ENCODE peak calls at places on chromosomes 2 and 18, in six cellular contexts. One of them, this sample, is unnamed.

GRCh38 chr2:232416521-232417470 is 10.2 kb downstream of the ALPG start:
- DNase-seq in NCI-H524 treated with DMSO at 0.1 percent for 48 hours: no peak
- DNase-seq in H7: peak
- DNase-seq in stimulated activated CD4-positive, alpha-beta T cell treated with anti-CD3 and anti-CD28 coated beads, Interleukin-2, amount 100 ng/mL, for 4 hours: no peak
- DNase-seq in right atrium auricular region: no peak
- DNase-seq in NCI-H2081: no peak
- DNase-seq in this sample: no peak

GRCh38 chr2:121257476-121257831 is 27.5 kb downstream of the TFCP2L1 start:
- DNase-seq in right atrium auricular region: no peak
- DNase-seq in NCI-H524 treated with DMSO at 0.1 percent for 48 hours: no peak
- DNase-seq in stimulated activated CD4-positive, alpha-beta T cell treated with anti-CD3 and anti-CD28 coated beads, Interleukin-2, amount 100 ng/mL, for 4 hours: no peak
- DNase-seq in H7: no peak
- DNase-seq in NCI-H2081: no peak
- DNase-seq in this sample: no peak

GRCh38 chr2:26528186-26528585 is 50.3 kb upstream of the OTOF start:
- DNase-seq in NCI-H2081: no peak
- DNase-seq in H7: no peak
- DNase-seq in NCI-H524 treated with DMSO at 0.1 percent for 48 hours: no peak
- DNase-seq in stimulated activated CD4-positive, alpha-beta T cell treated with anti-CD3 and anti-CD28 coated beads, Interleukin-2, amount 100 ng/mL, for 4 hours: no peak
- DNase-seq in right atrium auricular region: no peak
- DNase-seq in this sample: no peak

GRCh38 chr2:37191747-37192146 is 3.3 kb upstream of the SULT6B1 start:
- DNase-seq in NCI-H524 treated with DMSO at 0.1 percent for 48 hours: no peak
- DNase-seq in right atrium auricular region: no peak
- DNase-seq in NCI-H2081: no peak
- DNase-seq in stimulated activated CD4-positive, alpha-beta T cell treated with anti-CD3 and anti-CD28 coated beads, Interleukin-2, amount 100 ng/mL, for 4 hours: no peak
- DNase-seq in H7: peak
- DNase-seq in this sample: no peak

GRCh38 chr2:74516070-74516633 is 1.9 kb downstream of the TLX2 start:
- DNase-seq in NCI-H524 treated with DMSO at 0.1 percent for 48 hours: no peak
- DNase-seq in stimulated activated CD4-positive, alpha-beta T cell treated with anti-CD3 and anti-CD28 coated beads, Interleukin-2, amount 100 ng/mL, for 4 hours: peak
- DNase-seq in NCI-H2081: no peak
- DNase-seq in right atrium auricular region: no peak
- DNase-seq in H7: peak
- DNase-seq in this sample: peak

GRCh38 chr2:151665959-151666358 is 68.3 kb downstream of the NEB start:
- DNase-seq in right atrium auricular region: no peak
- DNase-seq in H7: no peak
- DNase-seq in NCI-H2081: no peak
- DNase-seq in NCI-H524 treated with DMSO at 0.1 percent for 48 hours: no peak
- DNase-seq in stimulated activated CD4-positive, alpha-beta T cell treated with anti-CD3 and anti-CD28 coated beads, Interleukin-2, amount 100 ng/mL, for 4 hours: no peak
- DNase-seq in this sample: no peak

GRCh38 chr18:50410008-50410407 is 35.2 kb downstream of the SKA1 start:
- DNase-seq in stimulated activated CD4-positive, alpha-beta T cell treated with anti-CD3 and anti-CD28 coated beads, Interleukin-2, amount 100 ng/mL, for 4 hours: no peak
- DNase-seq in right atrium auricular region: no peak
- DNase-seq in H7: no peak
- DNase-seq in NCI-H524 treated with DMSO at 0.1 percent for 48 hours: no peak
- DNase-seq in NCI-H2081: no peak
- DNase-seq in this sample: peak

GRCh38 chr2:151051584-151052220 is 210.0 kb downstream of the RBM43 start:
- DNase-seq in stimulated activated CD4-positive, alpha-beta T cell treated with anti-CD3 and anti-CD28 coated beads, Interleukin-2, amount 100 ng/mL, for 4 hours: no peak
- DNase-seq in right atrium auricular region: no peak
- DNase-seq in NCI-H524 treated with DMSO at 0.1 percent for 48 hours: no peak
- DNase-seq in H7: peak
- DNase-seq in NCI-H2081: peak
- DNase-seq in this sample: peak

GRCh38 chr2:174615951-174616436 is 18.4 kb upstream of the WIPF1 start:
- DNase-seq in NCI-H2081: no peak
- DNase-seq in stimulated activated CD4-positive, alpha-beta T cell treated with anti-CD3 and anti-CD28 coated beads, Interleukin-2, amount 100 ng/mL, for 4 hours: no peak
- DNase-seq in right atrium auricular region: no peak
- DNase-seq in NCI-H524 treated with DMSO at 0.1 percent for 48 hours: no peak
- DNase-seq in H7: no peak
- DNase-seq in this sample: no peak

GRCh38 chr2:25178976-25179375 is 10.6 kb upstream of the POMC start:
- DNase-seq in NCI-H2081: no peak
- DNase-seq in stimulated activated CD4-positive, alpha-beta T cell treated with anti-CD3 and anti-CD28 coated beads, Interleukin-2, amount 100 ng/mL, for 4 hours: no peak
- DNase-seq in NCI-H524 treated with DMSO at 0.1 percent for 48 hours: no peak
- DNase-seq in H7: peak
- DNase-seq in right atrium auricular region: no peak
- DNase-seq in this sample: no peak

GRCh38 chr2:62654423-62654791 is 51.1 kb upstream of the EHBP1 start:
- DNase-seq in stimulated activated CD4-positive, alpha-beta T cell treated with anti-CD3 and anti-CD28 coated beads, Interleukin-2, amount 100 ng/mL, for 4 hours: no peak
- DNase-seq in right atrium auricular region: no peak
- DNase-seq in NCI-H2081: no peak
- DNase-seq in H7: no peak
- DNase-seq in NCI-H524 treated with DMSO at 0.1 percent for 48 hours: no peak
- DNase-seq in this sample: no peak

GRCh38 chr2:134465706-134466105 is 211.8 kb downstream of the MGAT5 start:
- DNase-seq in stimulated activated CD4-positive, alpha-beta T cell treated with anti-CD3 and anti-CD28 coated beads, Interleukin-2, amount 100 ng/mL, for 4 hours: no peak
- DNase-seq in H7: no peak
- DNase-seq in NCI-H524 treated with DMSO at 0.1 percent for 48 hours: no peak
- DNase-seq in right atrium auricular region: peak
- DNase-seq in NCI-H2081: no peak
- DNase-seq in this sample: no peak

GRCh38 chr2:129189617-129190016 is 789.8 kb upstream of the RAB6C start:
- DNase-seq in H7: peak
- DNase-seq in stimulated activated CD4-positive, alpha-beta T cell treated with anti-CD3 and anti-CD28 coated beads, Interleukin-2, amount 100 ng/mL, for 4 hours: no peak
- DNase-seq in NCI-H524 treated with DMSO at 0.1 percent for 48 hours: no peak
- DNase-seq in right atrium auricular region: no peak
- DNase-seq in NCI-H2081: no peak
- DNase-seq in this sample: peak

GRCh38 chr2:232449964-232450363 is 6.0 kb upstream of the ALPI start:
- DNase-seq in NCI-H2081: no peak
- DNase-seq in right atrium auricular region: no peak
- DNase-seq in H7: peak
- DNase-seq in NCI-H524 treated with DMSO at 0.1 percent for 48 hours: no peak
- DNase-seq in stimulated activated CD4-positive, alpha-beta T cell treated with anti-CD3 and anti-CD28 coated beads, Interleukin-2, amount 100 ng/mL, for 4 hours: no peak
- DNase-seq in this sample: peak

GRCh38 chr2:111030271-111030891 is 90.3 kb upstream of the BCL2L11 start:
- DNase-seq in NCI-H2081: no peak
- DNase-seq in stimulated activated CD4-positive, alpha-beta T cell treated with anti-CD3 and anti-CD28 coated beads, Interleukin-2, amount 100 ng/mL, for 4 hours: no peak
- DNase-seq in NCI-H524 treated with DMSO at 0.1 percent for 48 hours: no peak
- DNase-seq in right atrium auricular region: peak
- DNase-seq in H7: peak
- DNase-seq in this sample: no peak

GRCh38 chr2:48203668-48204067 is 297.4 kb upstream of the FBXO11 start:
- DNase-seq in right atrium auricular region: no peak
- DNase-seq in NCI-H524 treated with DMSO at 0.1 percent for 48 hours: no peak
- DNase-seq in H7: no peak
- DNase-seq in NCI-H2081: no peak
- DNase-seq in stimulated activated CD4-positive, alpha-beta T cell treated with anti-CD3 and anti-CD28 coated beads, Interleukin-2, amount 100 ng/mL, for 4 hours: no peak
- DNase-seq in this sample: no peak

GRCh38 chr2:69375494-69376353 is 11.3 kb downstream of the GFPT1 start:
- DNase-seq in H7: peak
- DNase-seq in right atrium auricular region: no peak
- DNase-seq in NCI-H2081: peak
- DNase-seq in stimulated activated CD4-positive, alpha-beta T cell treated with anti-CD3 and anti-CD28 coated beads, Interleukin-2, amount 100 ng/mL, for 4 hours: no peak
- DNase-seq in NCI-H524 treated with DMSO at 0.1 percent for 48 hours: no peak
- DNase-seq in this sample: peak

GRCh38 chr18:50902797-50903196 is 23.9 kb downstream of the ME2 start:
- DNase-seq in H7: no peak
- DNase-seq in stimulated activated CD4-positive, alpha-beta T cell treated with anti-CD3 and anti-CD28 coated beads, Interleukin-2, amount 100 ng/mL, for 4 hours: no peak
- DNase-seq in NCI-H2081: no peak
- DNase-seq in NCI-H524 treated with DMSO at 0.1 percent for 48 hours: no peak
- DNase-seq in right atrium auricular region: no peak
- DNase-seq in this sample: no peak

GRCh38 chr18:79934311-79935097 is 16.9 kb downstream of the SLC66A2 start:
- DNase-seq in right atrium auricular region: no peak
- DNase-seq in stimulated activated CD4-positive, alpha-beta T cell treated with anti-CD3 and anti-CD28 coated beads, Interleukin-2, amount 100 ng/mL, for 4 hours: no peak
- DNase-seq in NCI-H524 treated with DMSO at 0.1 percent for 48 hours: no peak
- DNase-seq in H7: no peak
- DNase-seq in NCI-H2081: no peak
- DNase-seq in this sample: no peak

GRCh38 chr18:71398530-71398929 is 1109.7 kb downstream of the SOCS6 start:
- DNase-seq in NCI-H2081: peak
- DNase-seq in H7: peak
- DNase-seq in stimulated activated CD4-positive, alpha-beta T cell treated with anti-CD3 and anti-CD28 coated beads, Interleukin-2, amount 100 ng/mL, for 4 hours: no peak
- DNase-seq in right atrium auricular region: no peak
- DNase-seq in NCI-H524 treated with DMSO at 0.1 percent for 48 hours: no peak
- DNase-seq in this sample: peak

GRCh38 chr2:241275504-241275903 is 40.0 kb downstream of the HDLBP start:
- DNase-seq in stimulated activated CD4-positive, alpha-beta T cell treated with anti-CD3 and anti-CD28 coated beads, Interleukin-2, amount 100 ng/mL, for 4 hours: no peak
- DNase-seq in NCI-H524 treated with DMSO at 0.1 percent for 48 hours: no peak
- DNase-seq in NCI-H2081: no peak
- DNase-seq in right atrium auricular region: no peak
- DNase-seq in H7: no peak
- DNase-seq in this sample: no peak

GRCh38 chr2:45459860-45460259 is 151.2 kb downstream of the SRBD1 start:
- DNase-seq in right atrium auricular region: no peak
- DNase-seq in stimulated activated CD4-positive, alpha-beta T cell treated with anti-CD3 and anti-CD28 coated beads, Interleukin-2, amount 100 ng/mL, for 4 hours: no peak
- DNase-seq in NCI-H2081: no peak
- DNase-seq in NCI-H524 treated with DMSO at 0.1 percent for 48 hours: no peak
- DNase-seq in H7: no peak
- DNase-seq in this sample: no peak

GRCh38 chr2:15725101-15725787 is 133.6 kb downstream of the DDX1 start:
- DNase-seq in H7: no peak
- DNase-seq in stimulated activated CD4-positive, alpha-beta T cell treated with anti-CD3 and anti-CD28 coated beads, Interleukin-2, amount 100 ng/mL, for 4 hours: no peak
- DNase-seq in NCI-H524 treated with DMSO at 0.1 percent for 48 hours: no peak
- DNase-seq in NCI-H2081: no peak
- DNase-seq in right atrium auricular region: no peak
- DNase-seq in this sample: no peak

GRCh38 chr2:100214265-100214961 is 72.0 kb upstream of the AFF3 start:
- DNase-seq in NCI-H524 treated with DMSO at 0.1 percent for 48 hours: no peak
- DNase-seq in NCI-H2081: no peak
- DNase-seq in H7: no peak
- DNase-seq in right atrium auricular region: no peak
- DNase-seq in stimulated activated CD4-positive, alpha-beta T cell treated with anti-CD3 and anti-CD28 coated beads, Interleukin-2, amount 100 ng/mL, for 4 hours: no peak
- DNase-seq in this sample: no peak

GRCh38 chr2:106970471-106971261 is 84.7 kb upstream of the ST6GAL2 start:
- DNase-seq in H7: no peak
- DNase-seq in NCI-H2081: no peak
- DNase-seq in NCI-H524 treated with DMSO at 0.1 percent for 48 hours: no peak
- DNase-seq in stimulated activated CD4-positive, alpha-beta T cell treated with anti-CD3 and anti-CD28 coated beads, Interleukin-2, amount 100 ng/mL, for 4 hours: no peak
- DNase-seq in right atrium auricular region: no peak
- DNase-seq in this sample: no peak

GRCh38 chr2:144546933-144547332 is 27.0 kb upstream of the ZEB2 start:
- DNase-seq in H7: no peak
- DNase-seq in stimulated activated CD4-positive, alpha-beta T cell treated with anti-CD3 and anti-CD28 coated beads, Interleukin-2, amount 100 ng/mL, for 4 hours: no peak
- DNase-seq in NCI-H2081: no peak
- DNase-seq in right atrium auricular region: no peak
- DNase-seq in NCI-H524 treated with DMSO at 0.1 percent for 48 hours: no peak
- DNase-seq in this sample: no peak

GRCh38 chr18:6997802-6998201 is 119.8 kb downstream of the LAMA1 start:
- DNase-seq in NCI-H524 treated with DMSO at 0.1 percent for 48 hours: no peak
- DNase-seq in H7: no peak
- DNase-seq in stimulated activated CD4-positive, alpha-beta T cell treated with anti-CD3 and anti-CD28 coated beads, Interleukin-2, amount 100 ng/mL, for 4 hours: no peak
- DNase-seq in right atrium auricular region: no peak
- DNase-seq in NCI-H2081: no peak
- DNase-seq in this sample: no peak

GRCh38 chr2:220104871-220105351 is 477.5 kb downstream of the SLC4A3 start:
- DNase-seq in NCI-H524 treated with DMSO at 0.1 percent for 48 hours: no peak
- DNase-seq in H7: no peak
- DNase-seq in stimulated activated CD4-positive, alpha-beta T cell treated with anti-CD3 and anti-CD28 coated beads, Interleukin-2, amount 100 ng/mL, for 4 hours: no peak
- DNase-seq in NCI-H2081: no peak
- DNase-seq in right atrium auricular region: no peak
- DNase-seq in this sample: peak

GRCh38 chr2:179770029-179770428 is 91.4 kb downstream of the ZNF385B start:
- DNase-seq in right atrium auricular region: no peak
- DNase-seq in stimulated activated CD4-positive, alpha-beta T cell treated with anti-CD3 and anti-CD28 coated beads, Interleukin-2, amount 100 ng/mL, for 4 hours: no peak
- DNase-seq in NCI-H2081: no peak
- DNase-seq in H7: no peak
- DNase-seq in NCI-H524 treated with DMSO at 0.1 percent for 48 hours: no peak
- DNase-seq in this sample: no peak

GRCh38 chr2:110800611-110801402 is 68.4 kb downstream of the ACOXL start:
- DNase-seq in NCI-H2081: no peak
- DNase-seq in H7: no peak
- DNase-seq in NCI-H524 treated with DMSO at 0.1 percent for 48 hours: no peak
- DNase-seq in stimulated activated CD4-positive, alpha-beta T cell treated with anti-CD3 and anti-CD28 coated beads, Interleukin-2, amount 100 ng/mL, for 4 hours: no peak
- DNase-seq in right atrium auricular region: peak
- DNase-seq in this sample: no peak

GRCh38 chr2:55961318-55961911 is 37.8 kb upstream of the EFEMP1 start:
- DNase-seq in NCI-H524 treated with DMSO at 0.1 percent for 48 hours: no peak
- DNase-seq in stimulated activated CD4-positive, alpha-beta T cell treated with anti-CD3 and anti-CD28 coated beads, Interleukin-2, amount 100 ng/mL, for 4 hours: no peak
- DNase-seq in H7: peak
- DNase-seq in right atrium auricular region: no peak
- DNase-seq in NCI-H2081: peak
- DNase-seq in this sample: peak

GRCh38 chr2:60058781-60059180 is 494.7 kb downstream of the BCL11A start:
- DNase-seq in NCI-H2081: no peak
- DNase-seq in NCI-H524 treated with DMSO at 0.1 percent for 48 hours: no peak
- DNase-seq in right atrium auricular region: no peak
- DNase-seq in stimulated activated CD4-positive, alpha-beta T cell treated with anti-CD3 and anti-CD28 coated beads, Interleukin-2, amount 100 ng/mL, for 4 hours: no peak
- DNase-seq in H7: no peak
- DNase-seq in this sample: no peak

GRCh38 chr2:238631491-238632180 is 204.9 kb downstream of the ASB1 start:
- DNase-seq in stimulated activated CD4-positive, alpha-beta T cell treated with anti-CD3 and anti-CD28 coated beads, Interleukin-2, amount 100 ng/mL, for 4 hours: no peak
- DNase-seq in H7: no peak
- DNase-seq in NCI-H524 treated with DMSO at 0.1 percent for 48 hours: no peak
- DNase-seq in right atrium auricular region: no peak
- DNase-seq in NCI-H2081: no peak
- DNase-seq in this sample: no peak

GRCh38 chr2:39948016-39948719 is 169.1 kb upstream of the THUMPD2 start:
- DNase-seq in NCI-H2081: no peak
- DNase-seq in stimulated activated CD4-positive, alpha-beta T cell treated with anti-CD3 and anti-CD28 coated beads, Interleukin-2, amount 100 ng/mL, for 4 hours: no peak
- DNase-seq in H7: no peak
- DNase-seq in NCI-H524 treated with DMSO at 0.1 percent for 48 hours: no peak
- DNase-seq in right atrium auricular region: no peak
- DNase-seq in this sample: no peak

GRCh38 chr2:69915050-69915945 is at the start of gene MXD1:
- DNase-seq in stimulated activated CD4-positive, alpha-beta T cell treated with anti-CD3 and anti-CD28 coated beads, Interleukin-2, amount 100 ng/mL, for 4 hours: no peak
- DNase-seq in H7: peak
- DNase-seq in right atrium auricular region: no peak
- DNase-seq in NCI-H2081: no peak
- DNase-seq in NCI-H524 treated with DMSO at 0.1 percent for 48 hours: no peak
- DNase-seq in this sample: peak

GRCh38 chr2:185787530-185788145 is 49.0 kb downstream of the FSIP2 start:
- DNase-seq in NCI-H524 treated with DMSO at 0.1 percent for 48 hours: no peak
- DNase-seq in right atrium auricular region: no peak
- DNase-seq in stimulated activated CD4-positive, alpha-beta T cell treated with anti-CD3 and anti-CD28 coated beads, Interleukin-2, amount 100 ng/mL, for 4 hours: no peak
- DNase-seq in H7: no peak
- DNase-seq in NCI-H2081: no peak
- DNase-seq in this sample: no peak